ENCODE peak calls at places on chromosomes 16 and 17, in eight cellular contexts. One of them, this sample, is unnamed.
A peak's percentile ranks its signal among the peaks of the same experiment; 100 is the strongest.

GRCh38 chr16:87806608-87807546 is 41.1 kb upstream of the KLHDC4 start:
- DNase-seq in left lung: peak; percentile 58
- DNase-seq in stomach: peak; percentile 75
- DNase-seq in GM12865: peak; percentile 61
- DNase-seq in GM20000: no peak
- DNase-seq in brain microvascular endothelial cell: peak; percentile 76
- DNase-seq in HuH-7.5: no peak
- DNase-seq in RPMI7951: peak; percentile 90
- DNase-seq in this sample: peak; percentile 82

GRCh38 chr17:76432712-76433336 is 20.1 kb downstream of the UBE2O start:
- DNase-seq in left lung: no peak
- DNase-seq in stomach: no peak
- DNase-seq in GM12865: peak; percentile 53
- DNase-seq in GM20000: no peak
- DNase-seq in brain microvascular endothelial cell: peak; percentile 36
- DNase-seq in HuH-7.5: no peak
- DNase-seq in RPMI7951: peak; percentile 31
- DNase-seq in this sample: peak; percentile 38

GRCh38 chr17:17606416-17607000 is 15.0 kb upstream of the PEMT start:
- DNase-seq in left lung: no peak
- DNase-seq in stomach: no peak
- DNase-seq in GM12865: no peak
- DNase-seq in GM20000: no peak
- DNase-seq in brain microvascular endothelial cell: no peak
- DNase-seq in HuH-7.5: no peak
- DNase-seq in RPMI7951: no peak
- DNase-seq in this sample: no peak

GRCh38 chr16:87705780-87706277 is 60.0 kb downstream of the KLHDC4 start:
- DNase-seq in left lung: peak; percentile 57
- DNase-seq in stomach: peak; percentile 37
- DNase-seq in GM12865: no peak
- DNase-seq in GM20000: no peak
- DNase-seq in brain microvascular endothelial cell: no peak
- DNase-seq in HuH-7.5: peak; percentile 96
- DNase-seq in RPMI7951: no peak
- DNase-seq in this sample: no peak

GRCh38 chr16:50093607-50094570 is 28.1 kb downstream of the HEATR3 start:
- DNase-seq in left lung: peak; percentile 89
- DNase-seq in stomach: peak; percentile 34
- DNase-seq in GM12865: no peak
- DNase-seq in GM20000: peak; percentile 12
- DNase-seq in brain microvascular endothelial cell: peak; percentile 83
- DNase-seq in HuH-7.5: no peak
- DNase-seq in RPMI7951: no peak
- DNase-seq in this sample: no peak

GRCh38 chr17:57892146-57892819 is 42.4 kb upstream of the MRPS23 start:
- DNase-seq in left lung: peak; percentile 88
- DNase-seq in stomach: peak; percentile 91
- DNase-seq in GM12865: peak; percentile 82
- DNase-seq in GM20000: peak; percentile 88
- DNase-seq in brain microvascular endothelial cell: peak; percentile 82
- DNase-seq in HuH-7.5: peak; percentile 95
- DNase-seq in RPMI7951: peak; percentile 84
- DNase-seq in this sample: peak; percentile 85

GRCh38 chr16:13229039-13229438 is 327.6 kb downstream of the SHISA9 start:
- DNase-seq in left lung: no peak
- DNase-seq in stomach: no peak
- DNase-seq in GM12865: no peak
- DNase-seq in GM20000: no peak
- DNase-seq in brain microvascular endothelial cell: no peak
- DNase-seq in HuH-7.5: no peak
- DNase-seq in RPMI7951: no peak
- DNase-seq in this sample: no peak

GRCh38 chr17:2749058-2749783 is at the start of gene CCDC92B:
- DNase-seq in left lung: no peak
- DNase-seq in stomach: no peak
- DNase-seq in GM12865: no peak
- DNase-seq in GM20000: peak; percentile 50
- DNase-seq in brain microvascular endothelial cell: no peak
- DNase-seq in HuH-7.5: no peak
- DNase-seq in RPMI7951: no peak
- DNase-seq in this sample: no peak

GRCh38 chr17:20991276-20992037 is 51.4 kb downstream of the USP22 start:
- DNase-seq in left lung: no peak
- DNase-seq in stomach: no peak
- DNase-seq in GM12865: no peak
- DNase-seq in GM20000: no peak
- DNase-seq in brain microvascular endothelial cell: no peak
- DNase-seq in HuH-7.5: no peak
- DNase-seq in RPMI7951: no peak
- DNase-seq in this sample: no peak

GRCh38 chr17:81976332-81977210 is 858 bp upstream of the ASPSCR1 start:
- DNase-seq in left lung: peak; percentile 67
- DNase-seq in stomach: peak; percentile 69
- DNase-seq in GM12865: peak; percentile 42
- DNase-seq in GM20000: no peak
- DNase-seq in brain microvascular endothelial cell: no peak
- DNase-seq in HuH-7.5: no peak
- DNase-seq in RPMI7951: no peak
- DNase-seq in this sample: no peak

GRCh38 chr17:17816240-17816814 is 20.5 kb downstream of the SREBF1 start:
- DNase-seq in left lung: no peak
- DNase-seq in stomach: no peak
- DNase-seq in GM12865: no peak
- DNase-seq in GM20000: no peak
- DNase-seq in brain microvascular endothelial cell: no peak
- DNase-seq in HuH-7.5: no peak
- DNase-seq in RPMI7951: no peak
- DNase-seq in this sample: no peak

GRCh38 chr16:50152386-50152806 is 710 bp upstream of the TENT4B start:
- DNase-seq in left lung: peak; percentile 53
- DNase-seq in stomach: peak; percentile 49
- DNase-seq in GM12865: peak; percentile 95
- DNase-seq in GM20000: peak; percentile 82
- DNase-seq in brain microvascular endothelial cell: no peak
- DNase-seq in HuH-7.5: no peak
- DNase-seq in RPMI7951: peak; percentile 59
- DNase-seq in this sample: no peak

GRCh38 chr16:19046062-19046461 is 21.4 kb upstream of the COQ7 start:
- DNase-seq in left lung: no peak
- DNase-seq in stomach: no peak
- DNase-seq in GM12865: no peak
- DNase-seq in GM20000: no peak
- DNase-seq in brain microvascular endothelial cell: no peak
- DNase-seq in HuH-7.5: no peak
- DNase-seq in RPMI7951: no peak
- DNase-seq in this sample: no peak

GRCh38 chr17:65297384-65297783 is 160.2 kb downstream of the RGS9 start:
- DNase-seq in left lung: no peak
- DNase-seq in stomach: no peak
- DNase-seq in GM12865: no peak
- DNase-seq in GM20000: no peak
- DNase-seq in brain microvascular endothelial cell: peak; percentile 17
- DNase-seq in HuH-7.5: no peak
- DNase-seq in RPMI7951: peak; percentile 58
- DNase-seq in this sample: no peak

GRCh38 chr16:86740817-86741799 is 162.8 kb downstream of the FOXL1 start:
- DNase-seq in left lung: no peak
- DNase-seq in stomach: no peak
- DNase-seq in GM12865: no peak
- DNase-seq in GM20000: no peak
- DNase-seq in brain microvascular endothelial cell: peak; percentile 92
- DNase-seq in HuH-7.5: no peak
- DNase-seq in RPMI7951: peak; percentile 93
- DNase-seq in this sample: peak; percentile 66

GRCh38 chr16:35414563-35414962 is 1955.2 kb downstream of the TP53TG3F start:
- DNase-seq in left lung: no peak
- DNase-seq in stomach: no peak
- DNase-seq in GM12865: no peak
- DNase-seq in GM20000: no peak
- DNase-seq in brain microvascular endothelial cell: no peak
- DNase-seq in HuH-7.5: no peak
- DNase-seq in RPMI7951: no peak
- DNase-seq in this sample: no peak

GRCh38 chr16:71625113-71625850 is 702 bp upstream of the MARVELD3 start:
- DNase-seq in left lung: no peak
- DNase-seq in stomach: no peak
- DNase-seq in GM12865: no peak
- DNase-seq in GM20000: no peak
- DNase-seq in brain microvascular endothelial cell: no peak
- DNase-seq in HuH-7.5: no peak
- DNase-seq in RPMI7951: no peak
- DNase-seq in this sample: no peak

GRCh38 chr16:1674751-1675664 is 3.1 kb upstream of the JPT2 start:
- DNase-seq in left lung: no peak
- DNase-seq in stomach: no peak
- DNase-seq in GM12865: no peak
- DNase-seq in GM20000: no peak
- DNase-seq in brain microvascular endothelial cell: peak; percentile 71
- DNase-seq in HuH-7.5: no peak
- DNase-seq in RPMI7951: peak; percentile 90
- DNase-seq in this sample: peak; percentile 76

GRCh38 chr17:53649201-53649600 is 173.5 kb upstream of the KIF2B start:
- DNase-seq in left lung: no peak
- DNase-seq in stomach: no peak
- DNase-seq in GM12865: no peak
- DNase-seq in GM20000: no peak
- DNase-seq in brain microvascular endothelial cell: no peak
- DNase-seq in HuH-7.5: no peak
- DNase-seq in RPMI7951: no peak
- DNase-seq in this sample: no peak

GRCh38 chr16:12257926-12258561 is 281.5 kb downstream of the SNX29 start:
- DNase-seq in left lung: no peak
- DNase-seq in stomach: no peak
- DNase-seq in GM12865: no peak
- DNase-seq in GM20000: no peak
- DNase-seq in brain microvascular endothelial cell: no peak
- DNase-seq in HuH-7.5: peak; percentile 70
- DNase-seq in RPMI7951: no peak
- DNase-seq in this sample: no peak

GRCh38 chr16:50151744-50152143 is 1.4 kb upstream of the TENT4B start:
- DNase-seq in left lung: no peak
- DNase-seq in stomach: no peak
- DNase-seq in GM12865: peak; percentile 20
- DNase-seq in GM20000: no peak
- DNase-seq in brain microvascular endothelial cell: no peak
- DNase-seq in HuH-7.5: no peak
- DNase-seq in RPMI7951: no peak
- DNase-seq in this sample: no peak

GRCh38 chr17:65559802-65560627 is 1.4 kb downstream of the AXIN2 start:
- DNase-seq in left lung: no peak
- DNase-seq in stomach: peak; percentile 30
- DNase-seq in GM12865: no peak
- DNase-seq in GM20000: peak; percentile 62
- DNase-seq in brain microvascular endothelial cell: no peak
- DNase-seq in HuH-7.5: peak; percentile 63
- DNase-seq in RPMI7951: peak; percentile 25
- DNase-seq in this sample: no peak